ENCODE peak calls at places on chromosomes 13 and 19, in seven cellular contexts. Y, Q, O, R, P, K and W are unnamed samples.

GRCh38 chr19:5191091-5191490 is 149.5 kb downstream of the PTPRS start:
- DNase-seq in Y (no peak), Q (no peak), O (peak; percentile 15), R (no peak), P (no peak), K (no peak), W (no peak)

GRCh38 chr19:51407631-51408131 is 9.8 kb downstream of the SIGLEC10 start:
- DNase-seq in Y (no peak), Q (peak; percentile 56), O (peak; percentile 16), R (peak; percentile 45), P (no peak), K (no peak), W (peak; percentile 40)

GRCh38 chr13:24511019-24511823 is 1.4 kb downstream of the PARP4 start:
- DNase-seq in Y (no peak), Q (peak; percentile 25), O (peak; percentile 84), R (no peak), P (peak; percentile 70), K (no peak), W (peak; percentile 86)

GRCh38 chr19:43704002-43704705 is 11.7 kb upstream of the IRGC start:
- DNase-seq in Y (no peak), Q (no peak), O (no peak), R (no peak), P (no peak), K (no peak), W (no peak)

GRCh38 chr13:97074618-97075017 is 80.3 kb upstream of the OXGR1 start:
- DNase-seq in Y (no peak), Q (no peak), O (no peak), R (no peak), P (no peak), K (no peak), W (no peak)

GRCh38 chr13:113635048-113635420 is 23.0 kb downstream of the ATP4B start:
- DNase-seq in Y (no peak), Q (no peak), O (no peak), R (no peak), P (no peak), K (no peak), W (no peak)

GRCh38 chr19:55369651-55370304 is 485 bp downstream of the IL11 start:
- DNase-seq in Y (no peak), Q (peak; percentile 98), O (peak; percentile 79), R (peak; percentile 48), P (no peak), K (no peak), W (peak; percentile 62)

GRCh38 chr13:50797081-50797480 is 46.4 kb downstream of the DLEU7 start:
- DNase-seq in Y (no peak), Q (no peak), O (no peak), R (no peak), P (no peak), K (no peak), W (no peak)

GRCh38 chr13:113861433-113862030 is 2.3 kb downstream of the GAS6 start:
- DNase-seq in Y (no peak), Q (no peak), O (no peak), R (no peak), P (no peak), K (no peak), W (no peak)

GRCh38 chr13:51758691-51759090 is 45.3 kb downstream of the DHRS12 start:
- DNase-seq in Y (no peak), Q (no peak), O (no peak), R (no peak), P (no peak), K (no peak), W (no peak)

GRCh38 chr13:21079761-21080730 is 18.7 kb upstream of the LATS2 start:
- DNase-seq in Y (no peak), Q (no peak), O (peak; percentile 95), R (no peak), P (peak; percentile 73), K (no peak), W (peak; percentile 88)

GRCh38 chr13:40193290-40194203 is 472.9 kb downstream of the FOXO1 start:
- DNase-seq in Y (no peak), Q (no peak), O (peak; percentile 66), R (no peak), P (no peak), K (peak; percentile 40), W (peak; percentile 54)

GRCh38 chr19:18049390-18049789 is 37.3 kb downstream of the IL12RB1 start:
- DNase-seq in Y (peak; percentile 96), Q (no peak), O (peak; percentile 60), R (no peak), P (no peak), K (peak; percentile 82), W (peak; percentile 31)

GRCh38 chr13:26280295-26280694 is 26.4 kb downstream of the CDK8 start:
- DNase-seq in Y (no peak), Q (no peak), O (peak; percentile 63), R (no peak), P (peak; percentile 24), K (no peak), W (peak; percentile 47)

GRCh38 chr19:5823579-5824281 is 15.8 kb downstream of the FUT6 start:
- DNase-seq in Y (no peak), Q (peak; percentile 53), O (no peak), R (no peak), P (no peak), K (no peak), W (no peak)

GRCh38 chr19:17541184-17541759 is 14.2 kb upstream of the COLGALT1 start:
- DNase-seq in Y (no peak), Q (no peak), O (no peak), R (no peak), P (no peak), K (no peak), W (no peak)

GRCh38 chr19:6501740-6502648 is at the start of gene TUBB4A:
- DNase-seq in Y (peak; percentile 55), Q (peak; percentile 54), O (no peak), R (peak; percentile 63), P (no peak), K (no peak), W (no peak)

GRCh38 chr13:107124129-107124718 is 556.3 kb upstream of the ARGLU1 start:
- DNase-seq in Y (no peak), Q (peak; percentile 1), O (peak; percentile 17), R (peak; percentile 38), P (no peak), K (no peak), W (peak; percentile 4)

GRCh38 chr19:4014541-4015491 is 7.3 kb downstream of the PIAS4 start:
- DNase-seq in Y (peak; percentile 70), Q (no peak), O (no peak), R (no peak), P (no peak), K (no peak), W (no peak)

GRCh38 chr13:45179428-45179827 is 21.4 kb downstream of the KCTD4 start:
- DNase-seq in Y (no peak), Q (no peak), O (no peak), R (no peak), P (no peak), K (no peak), W (peak; percentile 50)

GRCh38 chr13:50365683-50366391 is 350.6 kb downstream of the KCNRG start:
- DNase-seq in Y (no peak), Q (no peak), O (no peak), R (no peak), P (no peak), K (no peak), W (no peak)

GRCh38 chr19:12867120-12868099 is 13.8 kb downstream of the DNASE2 start:
- DNase-seq in Y (peak; percentile 55), Q (no peak), O (no peak), R (peak; percentile 91), P (no peak), K (no peak), W (peak; percentile 45)

GRCh38 chr19:11587302-11587972 is 9.8 kb upstream of the ZNF627 start:
- DNase-seq in Y (peak; percentile 74), Q (peak; percentile 48), O (peak; percentile 62), R (peak; percentile 73), P (no peak), K (peak; percentile 22), W (peak; percentile 71)

GRCh38 chr13:24076124-24076523 is 84.4 kb upstream of the SPATA13 start:
- DNase-seq in Y (no peak), Q (peak; percentile 19), O (no peak), R (no peak), P (no peak), K (no peak), W (no peak)

GRCh38 chr19:10418281-10419199 is 1.8 kb upstream of the PDE4A start:
- DNase-seq in Y (no peak), Q (no peak), O (no peak), R (peak; percentile 30), P (no peak), K (no peak), W (no peak)

GRCh38 chr19:33132425-33132824 is 511 bp downstream of the WDR88 start:
- DNase-seq in Y (no peak), Q (peak; percentile 70), O (no peak), R (no peak), P (no peak), K (no peak), W (no peak)
- TF ChIP-seq CTCF in Y (no peak), Q (peak; percentile 44), O (peak; percentile 3), R (peak; percentile 31), P (peak; percentile 39), K (no peak), W (peak; percentile 4)

GRCh38 chr19:41695745-41696144 is 7.7 kb upstream of the CEACAM7 start:
- DNase-seq in Y (no peak), Q (no peak), O (no peak), R (no peak), P (no peak), K (no peak), W (no peak)

GRCh38 chr19:41696402-41697197 is 8.5 kb upstream of the CEACAM7 start:
- DNase-seq in Y (no peak), Q (no peak), O (no peak), R (no peak), P (no peak), K (no peak), W (no peak)

GRCh38 chr19:41694831-41695635 is 7.0 kb upstream of the CEACAM7 start:
- DNase-seq in Y (no peak), Q (no peak), O (no peak), R (no peak), P (no peak), K (no peak), W (no peak)

GRCh38 chr19:41691268-41691970 is 3.3 kb upstream of the CEACAM7 start:
- DNase-seq in Y (no peak), Q (peak; percentile 76), O (no peak), R (no peak), P (no peak), K (no peak), W (peak; percentile 7)

GRCh38 chr19:41694196-41694595 is 6.1 kb upstream of the CEACAM7 start:
- DNase-seq in Y (no peak), Q (no peak), O (no peak), R (no peak), P (no peak), K (no peak), W (no peak)
- H3K4me3 ChIP-seq in Y (no peak overlapping the region), Q (no peak overlapping the region), O (no peak overlapping the region), R (no peak overlapping the region), P (no peak overlapping the region), K (no peak overlapping the region), W (no peak overlapping the region)

GRCh38 chr19:40247735-40248262 is 21.3 kb upstream of the CCNP start:
- DNase-seq in Y (no peak), Q (no peak), O (no peak), R (no peak), P (no peak), K (no peak), W (no peak)
- TF ChIP-seq CTCF in Y (no peak), Q (no peak), O (no peak), R (no peak), P (no peak), K (no peak), W (no peak)

DNA sequence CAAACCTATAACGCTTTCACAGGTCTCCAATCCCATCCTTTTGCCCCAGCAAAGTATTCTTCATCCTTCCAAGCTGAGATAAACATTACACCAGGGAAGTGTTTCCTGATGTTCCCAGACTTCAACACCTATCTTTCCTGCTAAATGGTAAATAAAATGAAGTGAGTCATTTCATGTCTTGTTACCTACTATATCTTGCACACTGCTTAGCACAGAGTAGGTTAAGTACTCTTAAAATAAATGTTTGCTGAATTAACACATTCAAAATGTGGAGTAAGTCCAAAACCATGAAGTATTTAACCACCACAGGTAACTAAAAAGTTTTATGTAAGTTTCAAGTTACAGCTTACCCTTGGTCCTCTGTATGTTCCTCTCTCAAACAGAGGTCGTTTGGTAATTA is 3.4 kb downstream of the RBM26 start:
- DNase-seq in Y (no peak), Q (no peak), O (no peak), R (no peak), P (no peak), K (no peak), W (no peak)
- H3K4me3 ChIP-seq in Y (no peak overlapping the region), Q (peak overlapping the region; percentile 19), O (no peak overlapping the region), R (peak overlapping the region; percentile 89), P (no peak overlapping the region), K (no peak overlapping the region), W (no peak overlapping the region)